ENCODE peak calls at places on chromosomes 7 and 10, in four cellular contexts. K, A, H and N are unnamed samples.

GRCh38 chr10:90398551-90398950 is 459.3 kb downstream of the HTR7 start:
- DNase-seq in K (no peak), A (no peak), H (no peak), N (no peak)

GRCh38 chr10:126090911-126091728 is 194.8 kb downstream of the FANK1 start:
- DNase-seq in K (no peak), A (no peak), H (no peak), N (no peak)

GRCh38 chr7:157514746-157515145 is 177.9 kb downstream of the DNAJB6 start:
- DNase-seq in K (no peak), A (no peak), H (no peak), N (no peak)

GRCh38 chr7:84104841-84105240 is 89.7 kb downstream of the SEMA3A start:
- DNase-seq in K (no peak), A (no peak), H (no peak), N (no peak)

GRCh38 chr10:86036544-86036831 is 330.1 kb downstream of the GRID1 start:
- DNase-seq in K (no peak), A (no peak), H (no peak), N (no peak)

GRCh38 chr10:70568781-70569495 is 33.6 kb downstream of the PRF1 start:
- DNase-seq in K (no peak), A (no peak), H (no peak), N (no peak)

GRCh38 chr7:52586704-52587103 is 448.7 kb upstream of the POM121L12 start:
- DNase-seq in K (no peak), A (no peak), H (no peak), N (no peak)

GRCh38 chr7:46600340-46600739 is 679.3 kb upstream of the IGFBP3 start:
- DNase-seq in K (peak; percentile 50), A (no peak), H (no peak), N (peak; percentile 94)

GRCh38 chr7:115097175-115097671 is 175.3 kb downstream of the MDFIC start:
- DNase-seq in K (no peak), A (no peak), H (no peak), N (no peak)

GRCh38 chr10:80252296-80252887 is 37.1 kb downstream of the MAT1A start:
- DNase-seq in K (no peak), A (no peak), H (no peak), N (no peak)

GRCh38 chr10:74282151-74282852 is 131.3 kb downstream of the ADK start:
- DNase-seq in K (no peak), A (no peak), H (no peak), N (no peak)

GRCh38 chr10:79184141-79184625 is 115.4 kb downstream of the ZMIZ1 start:
- DNase-seq in K (peak; percentile 54), A (no peak), H (no peak), N (peak; percentile 58)

GRCh38 chr10:79185796-79186374 is 117.1 kb downstream of the ZMIZ1 start:
- DNase-seq in K (peak; percentile 57), A (no peak), H (no peak), N (no peak)

GRCh38 chr10:79183468-79183865 is 114.7 kb downstream of the ZMIZ1 start:
- DNase-seq in K (no peak), A (no peak), H (no peak), N (no peak)

GRCh38 chr10:79185067-79185774 is 116.5 kb downstream of the ZMIZ1 start:
- DNase-seq in K (peak; percentile 64), A (no peak), H (no peak), N (peak; percentile 87)

DNA sequence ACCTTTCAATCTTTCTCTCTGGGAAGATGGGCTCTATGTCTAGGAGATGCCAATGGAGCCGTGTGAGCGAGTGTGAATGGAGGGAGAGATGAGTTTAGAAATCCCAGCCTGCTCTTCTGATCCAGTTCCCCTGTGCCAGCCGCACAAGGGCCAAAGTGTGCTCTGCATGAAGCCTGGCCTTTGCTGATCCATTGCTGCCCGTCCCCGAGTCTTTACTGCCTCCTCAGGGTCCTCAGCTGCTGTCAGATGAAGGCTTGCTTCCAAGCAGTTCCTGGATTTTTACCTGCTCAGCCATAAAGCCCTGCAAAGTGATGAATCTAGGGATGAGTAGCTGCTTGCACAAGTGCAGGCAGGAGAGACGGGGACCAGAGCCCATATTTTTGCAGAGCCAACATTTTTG is 115.9 kb downstream of the ZMIZ1 start:
- DNase-seq in K (peak; percentile 47), A (no peak), H (no peak), N (no peak)
- H3K4me1 ChIP-seq in K (peaks cover 47% of the 10 kb centered on the region), A (peaks cover 6% of the 10 kb centered on the region), H (no peaks in the 10 kb centered on the region), N (peaks cover 80% of the 10 kb centered on the region)

DNA sequence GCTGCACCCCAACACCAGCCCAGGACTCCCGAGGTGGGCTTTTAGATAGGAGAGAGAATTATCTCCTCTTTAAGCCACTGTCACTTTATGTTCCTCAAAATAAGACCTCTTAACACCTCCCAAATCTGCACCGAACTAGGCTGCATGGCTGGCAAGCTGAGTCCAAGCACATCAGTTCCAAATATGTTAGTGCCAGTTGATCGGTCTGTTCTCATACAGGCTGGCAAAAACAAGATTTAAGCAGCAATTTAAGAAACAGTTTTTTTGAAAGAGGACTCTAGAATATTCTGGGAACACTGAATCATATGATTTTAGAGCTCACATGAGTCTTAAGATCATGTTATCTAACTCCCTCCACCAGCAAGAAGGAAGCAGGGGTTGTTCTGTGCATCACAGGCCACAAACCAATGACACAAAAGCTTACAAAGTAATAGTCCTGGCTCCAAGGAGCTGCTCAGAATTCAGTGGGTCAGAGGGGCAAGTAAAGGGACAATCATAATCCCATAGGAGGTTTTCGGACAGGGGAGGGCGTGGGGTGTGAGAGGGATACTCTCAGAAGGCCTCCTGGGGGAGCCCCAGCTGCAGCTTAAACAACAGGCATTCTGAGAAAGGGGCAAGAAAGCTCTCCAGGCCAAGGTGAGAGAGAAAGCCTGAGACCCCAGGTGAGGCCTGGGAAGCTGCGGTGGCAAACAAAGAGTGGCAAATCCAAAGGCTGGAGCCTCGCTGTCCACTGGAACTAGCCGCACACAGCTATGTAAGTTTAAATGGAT is 7.1 kb downstream of the COBL start:
- DNase-seq in K (no peak), A (no peak), H (no peak), N (no peak)
- H3K4me3 ChIP-seq in K (no peak overlapping the region), A (no peak overlapping the region), H (no peak overlapping the region), N (no peak overlapping the region)

GRCh38 chr10:24723386-24723787 is 300 bp downstream of the ARHGAP21 start:
- DNase-seq in K (no peak), A (no peak), H (peak; percentile 21), N (peak; percentile 52)

GRCh38 chr10:24722131-24722675 is 1.5 kb downstream of the ARHGAP21 start:
- DNase-seq in K (no peak), A (no peak), H (peak; percentile 38), N (no peak)

GRCh38 chr10:24720096-24720495 is 3.6 kb downstream of the ARHGAP21 start:
- DNase-seq in K (no peak), A (no peak), H (no peak), N (no peak)

GRCh38 chr10:24722676-24723385 is 856 bp downstream of the ARHGAP21 start:
- DNase-seq in K (peak; percentile 92), A (peak; percentile 25), H (peak; percentile 59), N (peak; percentile 85)

DNA sequence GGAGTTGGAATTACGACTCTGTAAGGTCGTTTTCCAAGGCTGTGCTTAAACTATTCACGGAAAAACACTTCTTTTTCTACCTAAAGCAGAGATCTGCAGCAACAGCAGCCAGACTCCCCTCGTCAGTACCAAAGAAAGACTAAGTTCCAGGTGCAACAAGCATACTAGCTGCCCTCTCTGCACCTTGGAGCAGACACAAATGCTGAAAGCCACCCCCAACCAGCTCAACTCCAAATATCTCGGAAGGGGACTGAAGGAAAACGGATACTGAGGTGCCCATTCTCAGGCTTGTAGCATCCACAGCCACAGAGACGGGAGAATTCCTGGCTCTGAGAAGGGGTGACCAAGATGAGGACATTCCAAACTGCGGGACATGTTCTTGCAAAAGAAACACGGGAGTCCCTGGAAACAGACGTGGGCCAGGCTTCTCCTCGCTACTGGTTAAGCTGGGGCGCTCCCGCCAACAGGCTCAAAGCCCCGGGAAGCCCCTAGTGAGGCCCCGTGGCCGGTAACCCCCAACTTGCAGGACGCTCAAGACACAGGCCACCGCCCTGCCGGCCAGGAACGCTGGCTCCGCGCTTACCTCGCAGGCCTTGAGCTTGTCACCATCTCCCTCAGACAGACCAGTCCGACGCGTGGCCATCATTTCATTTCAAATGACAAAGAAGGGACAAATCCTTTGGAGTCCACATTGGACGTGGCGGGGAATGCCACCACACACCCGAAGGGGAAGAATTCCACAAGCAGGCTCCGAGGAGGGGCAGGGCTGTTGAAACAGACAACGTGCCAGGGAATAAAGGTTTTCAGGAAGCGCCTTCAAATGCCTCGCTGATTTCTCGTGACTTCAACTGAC is 2.2 kb downstream of the ARHGAP21 start:
- DNase-seq in K (peak; percentile 76), A (peak; percentile 42), H (peak; percentile 22), N (peak; percentile 29)
- H3K27ac ChIP-seq in K (peak overlapping the region; percentile 68), A (peak overlapping the region; percentile 97), H (no peak overlapping the region), N (no peak overlapping the region)

GRCh38 chr7:106870528-106870927 is 5.4 kb downstream of the PIK3CG start:
- DNase-seq in K (no peak), A (no peak), H (no peak), N (no peak)
- H3K4me1 ChIP-seq in K (no peaks in the 10 kb centered on the region), A (no peaks in the 10 kb centered on the region), H (peaks cover 37% of the 10 kb centered on the region), N (peaks cover 5% of the 10 kb centered on the region)

GRCh38 chr10:3785849-3786290 is 861 bp upstream of the KLF6 start:
- DNase-seq in K (peak; percentile 82), A (no peak), H (peak; percentile 28), N (peak; percentile 68)

GRCh38 chr10:3785251-3785848 is 341 bp upstream of the KLF6 start:
- DNase-seq in K (peak; percentile 99), A (peak; percentile 99), H (peak; percentile 99), N (peak; percentile 98)

GRCh38 chr10:3787001-3787400 is 2.0 kb upstream of the KLF6 start:
- DNase-seq in K (no peak), A (no peak), H (no peak), N (no peak)

GRCh38 chr10:3787816-3788215 is 2.8 kb upstream of the KLF6 start:
- DNase-seq in K (no peak), A (no peak), H (no peak), N (no peak)

GRCh38 chr10:3786295-3786981 is 1.4 kb upstream of the KLF6 start:
- DNase-seq in K (peak; percentile 58), A (no peak), H (no peak), N (peak; percentile 51)
- H3K4me3 ChIP-seq in K (no peak overlapping the region), A (no peak overlapping the region), H (peak overlapping the region; percentile 41), N (peak overlapping the region; percentile 66)

GRCh38 chr10:30027057-30028005 is 32.1 kb downstream of the JCAD start:
- DNase-seq in K (peak; percentile 83), A (no peak), H (peak; percentile 93), N (no peak)
- H3K27ac ChIP-seq in K (peak overlapping the region; percentile 31), A (peak overlapping the region; percentile 49), H (no peak overlapping the region), N (no peak overlapping the region)

GRCh38 chr10:11602357-11602756 is 9.1 kb downstream of the USP6NL start:
- DNase-seq in K (no peak), A (no peak), H (no peak), N (no peak)

GRCh38 chr10:11603741-11604140 is 7.7 kb downstream of the USP6NL start:
- DNase-seq in K (no peak), A (no peak), H (no peak), N (no peak)

GRCh38 chr10:11602919-11603523 is 8.4 kb downstream of the USP6NL start:
- DNase-seq in K (no peak), A (no peak), H (no peak), N (no peak)

GRCh38 chr10:11605807-11606408 is 5.5 kb downstream of the USP6NL start:
- DNase-seq in K (no peak), A (no peak), H (no peak), N (no peak)

GRCh38 chr10:11604742-11605650 is 6.5 kb downstream of the USP6NL start:
- DNase-seq in K (no peak), A (no peak), H (no peak), N (no peak)
- H3K4me1 ChIP-seq in K (peaks cover 2% of the 10 kb centered on the region), A (no peaks in the 10 kb centered on the region), H (peaks cover 19% of the 10 kb centered on the region), N (peaks cover 24% of the 10 kb centered on the region)

GRCh38 chr10:100347568-100348195 is 649 bp downstream of the SCD start:
- DNase-seq in K (no peak), A (no peak), H (no peak), N (peak; percentile 33)
- H3K4me3 ChIP-seq in K (peak overlapping the region; percentile 51), A (peak overlapping the region; percentile 56), H (peak overlapping the region; percentile 79), N (peak overlapping the region; percentile 97)